ENCODE peak calls at places on chromosomes 3 and 15, in four cellular contexts. E is OCI-LY7, X is tibial nerve, L is mesendoderm. P is an unnamed sample.

GRCh38 chr3:114005406-114005987 is 50.8 kb downstream of the CCDC191 start:
- DNase-seq in L (no peak), X (no peak), E (peak; percentile 97), P (no peak)

GRCh38 chr3:71393745-71394144 is 189.8 kb downstream of the FOXP1 start:
- DNase-seq in X (no peak), L (no peak), E (no peak), P (no peak)

GRCh38 chr3:41673643-41674042 is 288.3 kb downstream of the ULK4 start:
- DNase-seq in E (no peak), L (no peak), X (no peak), P (no peak)

GRCh38 chr3:77079988-77080585 is 40.2 kb downstream of the ROBO2 start:
- DNase-seq in E (no peak), X (no peak), L (peak; percentile 14), P (no peak)

GRCh38 chr3:15634671-15635661 is 33.4 kb downstream of the BTD start:
- DNase-seq in E (no peak), L (no peak), X (no peak), P (no peak)

GRCh38 chr15:63942486-63943365 is 103.6 kb downstream of the DAPK2 start:
- DNase-seq in L (peak; percentile 17), X (no peak), E (peak; percentile 15), P (no peak)

GRCh38 chr3:99625643-99626414 is 12.6 kb upstream of the COL8A1 start:
- DNase-seq in E (no peak), L (no peak), X (no peak), P (no peak)

GRCh38 chr15:60358935-60359672 is 38.7 kb downstream of the ANXA2 start:
- DNase-seq in L (no peak), E (no peak), X (no peak), P (no peak)

GRCh38 chr3:27360113-27361078 is 8.8 kb downstream of the NEK10 start:
- DNase-seq in X (no peak), L (no peak), E (peak; percentile 23), P (no peak)

GRCh38 chr3:12229896-12230295 is 59.0 kb upstream of the PPARG start:
- DNase-seq in E (no peak), X (no peak), L (no peak), P (no peak)

GRCh38 chr3:197873329-197873728 is 76.7 kb upstream of the RPL35A start:
- DNase-seq in L (no peak), X (no peak), E (no peak), P (no peak)

GRCh38 chr15:96334017-96334704 is 3.7 kb downstream of the NR2F2 start:
- DNase-seq in X (no peak), E (no peak), L (no peak), P (no peak)

GRCh38 chr3:46231323-46231722 is 10.9 kb upstream of the CCR3 start:
- DNase-seq in L (no peak), X (no peak), E (no peak), P (no peak)

GRCh38 chr15:58269455-58270414 is 131.6 kb downstream of the AQP9 start:
- DNase-seq in E (peak; percentile 60), X (no peak), L (peak; percentile 90), P (no peak)

GRCh38 chr15:28098766-28099554 is at the start of gene OCA2:
- DNase-seq in L (peak; percentile 81), E (no peak), X (no peak), P (peak; percentile 62)

GRCh38 chr3:170867552-170867951 is 2.4 kb downstream of the RPL22L1 start:
- DNase-seq in L (no peak), E (no peak), X (no peak), P (no peak)

GRCh38 chr3:10725067-10725466 is 91.0 kb upstream of the SLC6A11 start:
- DNase-seq in L (no peak), X (no peak), E (no peak), P (no peak)

DNA sequence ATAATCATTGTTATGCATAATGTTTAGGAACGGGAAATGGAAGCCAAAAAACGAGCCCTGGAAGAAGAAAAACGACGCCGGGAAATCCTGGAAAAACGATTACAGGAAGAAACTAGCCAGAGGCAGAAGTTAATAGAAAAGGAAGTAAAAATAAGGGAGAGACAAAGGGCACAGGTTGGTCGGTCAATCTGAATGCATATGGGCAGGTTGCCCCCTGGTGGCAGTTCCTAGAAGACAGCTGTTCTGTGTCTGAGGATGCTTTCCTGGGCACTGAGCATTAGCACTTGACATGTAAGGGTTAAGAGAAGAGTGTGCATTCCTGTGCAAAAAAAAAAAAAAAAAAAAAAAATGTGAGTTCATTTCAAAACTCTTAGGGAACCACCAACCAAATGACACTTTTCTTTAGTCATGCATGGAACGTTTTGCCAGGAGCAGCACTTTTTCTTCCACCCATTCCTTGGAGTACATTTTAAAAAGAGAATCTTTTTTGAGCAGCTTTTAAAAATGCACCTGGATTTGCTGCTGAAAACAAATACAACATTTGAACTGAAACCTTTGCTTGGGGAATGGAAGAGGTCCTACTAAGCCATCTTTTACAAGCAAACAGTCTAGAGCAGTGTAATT is 11.1 kb upstream of the ABHD10 start:
- DNase-seq in X (peak; percentile 90), L (peak; percentile 85), E (peak; percentile 82), P (peak; percentile 55)
- H3K4me3 ChIP-seq in X (no peak overlapping the region), L (no peak overlapping the region), E (no peak overlapping the region), P (no peak overlapping the region)

DNA sequence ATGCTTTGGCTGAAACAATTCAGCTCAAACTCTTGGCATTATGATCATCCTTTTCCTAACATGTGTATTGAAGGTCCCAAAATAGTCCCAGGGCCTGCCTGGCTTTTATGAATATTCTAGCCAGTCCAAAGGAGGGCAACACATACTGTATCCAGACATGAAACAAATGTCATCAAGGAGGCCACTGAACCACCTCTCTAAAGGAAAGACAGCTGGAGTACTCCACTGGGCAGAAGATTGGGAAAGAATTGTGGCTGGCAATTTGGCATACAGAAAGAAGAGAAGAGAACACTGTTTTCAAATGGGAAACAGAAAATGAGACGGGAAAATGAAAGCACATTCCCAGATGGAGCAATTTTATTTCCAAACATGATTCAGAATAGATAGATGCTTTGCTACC is 80.6 kb downstream of the NCEH1 start:
- DNase-seq in E (no peak), L (no peak), X (no peak), P (no peak)
- H3K27ac ChIP-seq in E (no peak overlapping the region), L (no peak overlapping the region), X (peak overlapping the region; percentile 38), P (no peak overlapping the region)

GRCh38 chr3:189566550-189566949 is 64.6 kb upstream of the TP63 start:
- DNase-seq in L (no peak), E (no peak), X (no peak), P (no peak)
- H3K4me3 ChIP-seq in L (no peak overlapping the region), E (no peak overlapping the region), X (no peak overlapping the region), P (no peak overlapping the region)

DNA sequence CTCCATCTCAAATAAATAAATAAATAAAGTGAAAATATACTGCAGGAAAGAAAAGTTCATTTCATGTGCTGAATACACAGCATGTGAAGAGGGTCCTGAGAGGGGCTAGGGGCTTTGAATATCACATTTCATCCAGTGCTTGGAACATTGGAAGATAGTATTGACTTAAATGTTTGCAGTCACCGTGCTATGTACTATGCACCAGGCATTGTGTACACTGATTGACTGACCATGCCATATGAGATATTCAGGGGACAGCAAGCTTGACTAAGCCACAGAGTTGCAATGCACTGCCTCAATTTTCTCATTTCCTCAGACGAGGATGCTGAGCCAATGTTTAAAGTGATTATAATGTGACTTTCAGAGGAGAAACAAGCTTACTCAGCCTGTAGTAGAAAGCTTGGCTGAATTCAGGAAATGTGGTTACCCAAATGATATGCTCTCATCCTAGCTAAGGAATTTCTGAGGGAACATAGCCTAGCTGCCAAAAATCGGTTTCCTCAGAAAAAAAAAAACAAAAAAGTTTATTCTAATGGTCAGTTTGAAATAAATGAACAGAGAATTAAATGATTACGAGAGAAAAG is 557.9 kb downstream of the FGF12 start:
- DNase-seq in L (no peak), E (no peak), X (no peak), P (no peak)
- H3K27ac ChIP-seq in L (no peak overlapping the region), E (no peak overlapping the region), X (no peak overlapping the region), P (no peak overlapping the region)

DNA sequence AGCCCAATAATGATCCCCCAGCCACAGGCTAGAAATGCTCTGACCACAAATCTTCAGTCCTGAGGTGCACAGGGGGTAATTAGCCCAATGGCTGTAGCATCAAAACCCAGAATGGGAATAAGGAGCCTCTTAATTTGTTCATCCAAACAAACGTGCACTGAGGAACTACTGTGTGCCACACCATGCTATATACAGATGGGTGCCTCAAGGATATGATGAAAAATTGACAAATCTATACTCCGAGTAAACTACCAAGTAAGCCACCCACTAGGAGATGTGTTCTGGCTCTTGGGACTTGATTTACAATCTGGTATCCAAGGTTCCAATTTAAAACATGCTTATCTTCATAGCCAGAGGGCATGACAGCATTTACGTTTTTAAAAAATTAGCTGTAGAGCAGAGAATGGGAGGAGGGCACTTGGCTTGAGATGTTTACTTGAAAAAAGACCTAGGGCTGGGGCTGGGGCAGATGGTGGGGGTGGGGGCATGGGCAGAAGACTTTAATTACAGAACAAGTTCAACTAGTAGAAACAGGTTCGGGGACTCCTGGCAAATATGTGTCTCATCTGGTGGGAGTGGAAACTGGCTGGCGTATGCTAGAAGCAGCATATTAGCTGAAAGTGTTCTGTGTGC is 9.3 kb upstream of the ARHGEF3 start:
- DNase-seq in E (no peak), L (no peak), X (no peak), P (no peak)
- H3K4me3 ChIP-seq in E (no peak overlapping the region), L (no peak overlapping the region), X (no peak overlapping the region), P (no peak overlapping the region)

GRCh38 chr15:68367226-68367625 is 64.7 kb downstream of the ITGA11 start:
- DNase-seq in X (no peak), L (peak; percentile 21), E (no peak), P (no peak)
- H3K27ac ChIP-seq in X (no peak overlapping the region), L (no peak overlapping the region), E (no peak overlapping the region), P (no peak overlapping the region)

GRCh38 chr3:115285001-115285400 is 137.9 kb upstream of the ZBTB20 start:
- DNase-seq in X (no peak), L (no peak), E (no peak), P (no peak)

GRCh38 chr3:115292131-115292530 is 145.0 kb upstream of the ZBTB20 start:
- DNase-seq in X (no peak), E (no peak), L (no peak), P (no peak)

GRCh38 chr3:115286529-115287197 is 139.6 kb upstream of the ZBTB20 start:
- DNase-seq in L (no peak), E (no peak), X (no peak), P (no peak)

GRCh38 chr3:115281697-115282685 is 134.9 kb upstream of the ZBTB20 start:
- DNase-seq in L (no peak), E (no peak), X (no peak), P (no peak)

DNA sequence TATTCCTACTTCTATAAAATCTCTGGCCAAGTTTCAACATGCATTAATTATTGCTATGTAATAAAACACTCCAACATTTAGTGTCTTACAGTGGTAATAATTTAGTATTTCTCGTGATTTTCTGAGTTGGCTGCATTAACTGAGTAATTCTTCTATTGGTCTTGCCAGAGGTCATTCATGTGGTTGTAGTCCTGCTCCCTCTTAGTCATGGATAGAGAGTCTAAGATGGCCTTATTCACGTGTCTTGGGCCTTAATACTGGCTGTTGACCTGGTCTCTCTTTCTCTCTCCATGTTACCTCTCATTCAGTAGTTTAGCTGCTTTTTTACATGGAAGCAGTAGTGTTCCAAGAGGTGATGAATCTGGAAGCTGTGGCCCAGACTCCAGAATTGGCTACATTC is 140.1 kb upstream of the ZBTB20 start:
- DNase-seq in X (no peak), E (no peak), L (no peak), P (no peak)
- H3K4me3 ChIP-seq in X (no peak overlapping the region), E (no peak overlapping the region), L (no peak overlapping the region), P (no peak overlapping the region)